ENCODE peak calls at places on chromosome 1, in four cellular contexts. One of them, this sample, is unnamed.

GRCh38 chr1:213670692-213671023 is 317.1 kb upstream of the PROX1 start:
- DNase-seq in hepatocyte: no peak
- DNase-seq in OCI-LY7: no peak
- DNase-seq in mucosa of descending colon: no peak
- DNase-seq in this sample: no peak

GRCh38 chr1:179230251-179230650 is 774 bp upstream of the ABL2 start:
- DNase-seq in hepatocyte: no peak
- DNase-seq in OCI-LY7: peak; percentile 3
- DNase-seq in mucosa of descending colon: no peak
- DNase-seq in this sample: no peak

GRCh38 chr1:51908499-51908898 is 30.0 kb upstream of the NRDC start:
- DNase-seq in hepatocyte: no peak
- DNase-seq in OCI-LY7: no peak
- DNase-seq in mucosa of descending colon: no peak
- DNase-seq in this sample: no peak

GRCh38 chr1:184068354-184068753 is 16.8 kb downstream of the TSEN15 start:
- DNase-seq in hepatocyte: no peak
- DNase-seq in OCI-LY7: no peak
- DNase-seq in mucosa of descending colon: no peak
- DNase-seq in this sample: no peak

GRCh38 chr1:245046310-245046709 is 108.5 kb upstream of the KIF26B start:
- DNase-seq in hepatocyte: no peak
- DNase-seq in OCI-LY7: no peak
- DNase-seq in mucosa of descending colon: no peak
- DNase-seq in this sample: no peak

GRCh38 chr1:32525053-32525452 is 14.2 kb upstream of the ZBTB8A start:
- DNase-seq in hepatocyte: no peak
- DNase-seq in OCI-LY7: no peak
- DNase-seq in mucosa of descending colon: no peak
- DNase-seq in this sample: no peak

GRCh38 chr1:61282387-61282786 is 200.0 kb downstream of the NFIA start:
- DNase-seq in hepatocyte: no peak
- DNase-seq in OCI-LY7: no peak
- DNase-seq in mucosa of descending colon: no peak
- DNase-seq in this sample: no peak

GRCh38 chr1:211036701-211037494 is 97.0 kb downstream of the KCNH1 start:
- DNase-seq in hepatocyte: peak; percentile 20
- DNase-seq in OCI-LY7: no peak
- DNase-seq in mucosa of descending colon: no peak
- DNase-seq in this sample: no peak

GRCh38 chr1:1239624-1240347 is 6.7 kb downstream of the C1QTNF12 start:
- DNase-seq in hepatocyte: no peak
- DNase-seq in OCI-LY7: no peak
- DNase-seq in mucosa of descending colon: peak; percentile 35
- DNase-seq in this sample: no peak

GRCh38 chr1:222009105-222009730 is 267.3 kb upstream of the DUSP10 start:
- DNase-seq in hepatocyte: peak; percentile 29
- DNase-seq in OCI-LY7: peak; percentile 14
- DNase-seq in mucosa of descending colon: no peak
- DNase-seq in this sample: no peak

GRCh38 chr1:234918216-234918841 is 210.3 kb downstream of the TOMM20 start:
- DNase-seq in hepatocyte: no peak
- DNase-seq in OCI-LY7: no peak
- DNase-seq in mucosa of descending colon: peak; percentile 58
- DNase-seq in this sample: no peak

GRCh38 chr1:33824971-33825370 is 38.9 kb upstream of the HMGB4 start:
- DNase-seq in hepatocyte: no peak
- DNase-seq in OCI-LY7: no peak
- DNase-seq in mucosa of descending colon: no peak
- DNase-seq in this sample: no peak

GRCh38 chr1:155555915-155556314 is 6.7 kb downstream of the ASH1L start:
- DNase-seq in hepatocyte: no peak
- DNase-seq in OCI-LY7: no peak
- DNase-seq in mucosa of descending colon: no peak
- DNase-seq in this sample: no peak

GRCh38 chr1:168752171-168752570 is 23.2 kb upstream of the DPT start:
- DNase-seq in hepatocyte: peak; percentile 59
- DNase-seq in OCI-LY7: no peak
- DNase-seq in mucosa of descending colon: no peak
- DNase-seq in this sample: no peak

GRCh38 chr1:228161381-228161780 is 4.2 kb upstream of the IBA57 start:
- DNase-seq in hepatocyte: no peak
- DNase-seq in OCI-LY7: no peak
- DNase-seq in mucosa of descending colon: no peak
- DNase-seq in this sample: no peak

GRCh38 chr1:9900142-9901043 is 9.7 kb downstream of the CTNNBIP1 start:
- DNase-seq in hepatocyte: peak; percentile 73
- DNase-seq in OCI-LY7: no peak
- DNase-seq in mucosa of descending colon: peak; percentile 70
- DNase-seq in this sample: peak; percentile 20
- H3K4me3 ChIP-seq in hepatocyte: no peak overlapping the region
- H3K4me3 ChIP-seq in OCI-LY7: no peak overlapping the region
- H3K4me3 ChIP-seq in mucosa of descending colon: no peak overlapping the region
- H3K4me3 ChIP-seq in this sample: no peak overlapping the region

DNA sequence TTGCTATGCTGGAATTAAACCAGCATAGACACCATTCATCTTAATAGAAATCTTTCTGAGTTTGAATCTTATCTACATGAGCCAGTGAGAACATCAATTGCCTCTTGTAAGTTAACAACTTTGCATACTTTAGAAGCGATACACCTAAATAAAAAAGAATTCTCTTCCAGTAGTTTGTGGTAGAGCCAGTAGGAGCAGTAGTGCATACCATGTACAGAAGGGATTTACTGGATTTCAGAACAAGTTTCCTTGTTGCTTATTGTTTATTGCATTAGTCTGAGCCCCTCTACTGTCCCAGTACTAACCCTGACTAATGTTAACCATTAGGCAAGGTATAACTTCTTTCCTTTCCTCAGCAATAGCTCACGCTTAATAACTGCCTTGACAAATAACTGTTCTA is 313.2 kb downstream of the TGFB2 start:
- DNase-seq in hepatocyte: no peak
- DNase-seq in OCI-LY7: no peak
- DNase-seq in mucosa of descending colon: no peak
- DNase-seq in this sample: no peak
- TF ChIP-seq CTCF in hepatocyte: no peak
- TF ChIP-seq CTCF in OCI-LY7: no peak
- TF ChIP-seq CTCF in mucosa of descending colon: no peak
- TF ChIP-seq CTCF in this sample: no peak

DNA sequence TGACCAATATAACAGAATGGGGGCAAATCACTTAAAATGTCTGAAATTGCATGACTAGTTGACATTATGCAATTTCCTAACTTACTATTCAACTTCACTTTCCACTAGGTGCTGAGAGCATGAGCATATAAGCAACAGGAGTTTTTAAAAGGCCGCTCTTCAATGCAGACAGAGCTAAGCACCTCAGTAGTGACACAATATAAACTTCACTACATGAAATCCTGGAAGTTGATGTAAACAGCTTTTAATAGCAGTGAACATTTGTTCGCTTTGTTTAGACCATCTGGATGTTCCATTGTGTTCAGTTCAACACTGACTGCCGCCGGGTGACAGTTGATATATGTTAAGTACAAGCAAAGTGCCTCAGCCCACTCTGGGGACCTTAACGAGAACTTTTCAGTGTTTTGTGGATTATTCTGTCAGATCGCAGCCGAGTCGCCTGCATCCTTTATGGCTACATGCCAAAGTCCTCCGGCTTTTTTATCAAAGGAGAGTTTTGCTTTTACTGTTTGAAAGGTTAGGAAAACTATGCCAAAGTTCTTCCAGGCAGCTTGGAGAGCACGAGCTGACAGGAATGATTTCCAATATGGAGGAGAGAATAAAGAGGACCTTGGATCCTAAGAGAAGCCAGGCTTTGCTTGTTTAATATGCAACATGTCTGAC is 167.3 kb downstream of the ZNF281 start:
- DNase-seq in hepatocyte: peak; percentile 48
- DNase-seq in OCI-LY7: no peak
- DNase-seq in mucosa of descending colon: no peak
- DNase-seq in this sample: no peak
- H3K4me3 ChIP-seq in hepatocyte: no peak overlapping the region
- H3K4me3 ChIP-seq in OCI-LY7: no peak overlapping the region
- H3K4me3 ChIP-seq in mucosa of descending colon: no peak overlapping the region
- H3K4me3 ChIP-seq in this sample: no peak overlapping the region

DNA sequence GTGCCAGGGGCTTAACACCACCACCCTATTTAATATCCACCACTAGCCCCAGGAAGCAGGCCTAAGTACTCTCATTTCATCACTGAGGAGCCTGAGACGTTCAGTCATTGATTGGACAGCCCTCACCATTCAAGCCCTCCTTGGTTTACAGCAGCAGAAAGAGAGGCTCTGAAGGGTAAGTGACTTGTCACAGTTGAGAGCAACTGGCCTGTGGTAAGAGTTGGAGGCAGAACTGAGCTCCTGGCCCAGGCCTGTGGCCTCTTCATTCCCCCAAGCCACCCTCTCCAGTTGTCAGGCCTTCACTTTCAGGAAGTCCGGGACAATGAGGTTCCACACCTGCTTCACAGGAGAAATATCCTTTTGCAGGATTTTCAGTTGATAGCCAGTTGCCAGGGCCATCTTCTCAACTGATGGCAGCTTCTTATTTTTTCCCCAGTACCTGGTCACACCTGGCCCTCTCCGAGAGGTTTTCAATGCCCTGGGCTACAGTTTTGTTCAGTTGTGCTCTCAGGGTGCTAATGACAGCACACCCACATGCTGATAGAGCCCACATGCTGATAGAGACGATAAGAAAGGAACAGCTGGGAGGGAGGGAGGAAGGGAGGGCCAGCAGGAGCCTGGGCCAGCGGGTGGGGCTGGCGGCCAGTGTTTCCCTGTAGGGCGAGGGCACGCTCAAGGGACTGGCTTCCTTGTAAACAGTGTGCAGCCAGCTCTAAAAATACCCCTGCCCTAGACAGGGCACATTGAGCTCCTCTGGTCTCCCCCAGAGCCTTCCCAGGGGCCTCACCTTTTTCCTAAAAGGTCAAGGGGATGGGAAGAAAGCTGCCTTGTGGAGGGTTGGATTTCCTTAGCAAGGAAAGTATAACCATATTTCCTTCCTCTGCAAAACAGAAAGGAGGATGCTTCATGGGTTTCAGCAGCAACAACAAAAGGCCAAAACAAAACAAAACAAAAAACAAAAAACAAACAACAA is 112.7 kb upstream of the JUN start:
- DNase-seq in hepatocyte: peak; percentile 64
- DNase-seq in OCI-LY7: no peak
- DNase-seq in mucosa of descending colon: peak; percentile 89
- DNase-seq in this sample: no peak
- TF ChIP-seq CTCF in hepatocyte: no peak
- TF ChIP-seq CTCF in OCI-LY7: no peak
- TF ChIP-seq CTCF in mucosa of descending colon: no peak
- TF ChIP-seq CTCF in this sample: no peak

GRCh38 chr1:64505232-64505943 is 35.5 kb downstream of the CACHD1 start:
- DNase-seq in hepatocyte: peak; percentile 68
- DNase-seq in OCI-LY7: no peak
- DNase-seq in mucosa of descending colon: peak; percentile 78
- DNase-seq in this sample: peak; percentile 4
- H3K4me3 ChIP-seq in hepatocyte: peak overlapping the region; percentile 31
- H3K4me3 ChIP-seq in OCI-LY7: no peak overlapping the region
- H3K4me3 ChIP-seq in mucosa of descending colon: no peak overlapping the region
- H3K4me3 ChIP-seq in this sample: no peak overlapping the region

GRCh38 chr1:117967472-117967871 is 37.9 kb downstream of the WDR3 start:
- DNase-seq in hepatocyte: peak; percentile 11
- DNase-seq in OCI-LY7: no peak
- DNase-seq in mucosa of descending colon: no peak
- DNase-seq in this sample: no peak
- TF ChIP-seq CTCF in hepatocyte: peak; percentile 23
- TF ChIP-seq CTCF in OCI-LY7: peak; percentile 34
- TF ChIP-seq CTCF in mucosa of descending colon: no peak
- TF ChIP-seq CTCF in this sample: peak; percentile 8

GRCh38 chr1:36160949-36161485 is 5.1 kb downstream of the MAP7D1 start:
- DNase-seq in hepatocyte: peak; percentile 46
- DNase-seq in OCI-LY7: peak; percentile 79
- DNase-seq in mucosa of descending colon: peak; percentile 71
- DNase-seq in this sample: peak; percentile 79

GRCh38 chr1:36164399-36164798 is 8.4 kb downstream of the MAP7D1 start:
- DNase-seq in hepatocyte: no peak
- DNase-seq in OCI-LY7: no peak
- DNase-seq in mucosa of descending colon: no peak
- DNase-seq in this sample: no peak

GRCh38 chr1:36163426-36163825 is 7.5 kb downstream of the MAP7D1 start:
- DNase-seq in hepatocyte: no peak
- DNase-seq in OCI-LY7: no peak
- DNase-seq in mucosa of descending colon: no peak
- DNase-seq in this sample: no peak

GRCh38 chr1:36161656-36162531 is 5.9 kb downstream of the MAP7D1 start:
- DNase-seq in hepatocyte: peak; percentile 73
- DNase-seq in OCI-LY7: peak; percentile 69
- DNase-seq in mucosa of descending colon: no peak
- DNase-seq in this sample: peak; percentile 72

GRCh38 chr1:36162680-36163079 is 6.7 kb downstream of the MAP7D1 start:
- DNase-seq in hepatocyte: no peak
- DNase-seq in OCI-LY7: no peak
- DNase-seq in mucosa of descending colon: no peak
- DNase-seq in this sample: no peak
- H3K4me3 ChIP-seq in hepatocyte: no peak overlapping the region
- H3K4me3 ChIP-seq in OCI-LY7: no peak overlapping the region
- H3K4me3 ChIP-seq in mucosa of descending colon: no peak overlapping the region
- H3K4me3 ChIP-seq in this sample: no peak overlapping the region